ENCODE peak calls at places on chromosomes 5 and 9, in seven cellular contexts. T is spleen, P is ovary, Q is Peyer's patch, L is adrenal gland, K is IMR-90, Y is GM12878. W is an unnamed sample. For H3K9me3, the result is how much of the 10 kb centered on the place peaks cover.

GRCh38 chr9:73213300-73213699 is 61.6 kb downstream of the ANXA1 start:
- DNase-seq in T (no peak), P (no peak), Q (no peak), L (no peak), K (no peak), Y (no peak), W (no peak)

GRCh38 chr5:6302099-6302498 is 76.2 kb downstream of the MED10 start:
- DNase-seq in T (no peak), P (no peak), Q (no peak), L (no peak), K (no peak), Y (no peak), W (no peak)

GRCh38 chr9:91948423-91949292 is 1.4 kb downstream of the ROR2 start:
- DNase-seq in T (no peak), P (peak), Q (peak), L (peak), K (peak), Y (no peak), W (peak)

GRCh38 chr5:39274388-39275085 is 55.2 kb upstream of the FYB1 start:
- DNase-seq in T (no peak), P (no peak), Q (no peak), L (no peak), K (no peak), Y (peak), W (no peak)

GRCh38 chr5:432928-433791 is 9.8 kb upstream of the EXOC3 start:
- DNase-seq in T (no peak), P (peak), Q (peak), L (peak), K (no peak), Y (no peak), W (no peak)

GRCh38 chr9:96245399-96245798 is 56.6 kb downstream of the HSD17B3 start:
- DNase-seq in T (no peak), P (no peak), Q (no peak), L (no peak), K (no peak), Y (no peak), W (no peak)

GRCh38 chr5:96788112-96788749 is 19.5 kb downstream of the ERAP1 start:
- DNase-seq in T (no peak), P (no peak), Q (no peak), L (no peak), K (peak), Y (no peak), W (no peak)

GRCh38 chr5:140671472-140672210 is 1.7 kb downstream of the DND1 start:
- DNase-seq in T (no peak), P (no peak), Q (no peak), L (no peak), K (no peak), Y (no peak), W (no peak)

GRCh38 chr9:121372563-121373400 is 2.7 kb upstream of the STOM start:
- DNase-seq in T (no peak), P (no peak), Q (no peak), L (no peak), K (peak), Y (no peak), W (no peak)
- TF ChIP-seq POLR2A in T (no peak), P (no peak), Q (no peak), L (no peak), K (no peak), Y (no peak), W (no peak)

DNA sequence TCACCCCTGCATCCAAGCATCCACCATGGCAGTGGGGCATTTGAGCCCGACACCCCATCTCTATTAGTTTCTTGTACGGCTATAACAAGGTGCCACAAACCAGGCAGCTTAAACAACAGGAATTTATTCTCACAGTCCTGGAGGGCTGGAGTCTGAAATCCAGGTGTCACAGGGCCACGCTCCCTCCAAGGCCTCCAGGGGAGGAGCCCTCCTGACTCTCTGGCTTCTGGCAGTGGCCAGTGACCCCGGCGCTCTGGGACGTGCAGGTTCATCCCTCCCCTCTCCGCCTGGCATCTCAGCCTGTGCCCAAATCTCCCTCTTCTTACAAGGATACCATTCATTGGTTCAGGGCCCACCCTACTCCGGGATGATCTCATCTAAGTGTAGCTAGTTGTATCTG is 394.5 kb upstream of the IRX1 start:
- DNase-seq in T (no peak), P (no peak), Q (no peak), L (no peak), K (no peak), Y (no peak), W (no peak)
- H3K9me3 ChIP-seq in T (under half), P (under half), Q (under half), L (under half), K (under half), Y (under half), W (under half)

DNA sequence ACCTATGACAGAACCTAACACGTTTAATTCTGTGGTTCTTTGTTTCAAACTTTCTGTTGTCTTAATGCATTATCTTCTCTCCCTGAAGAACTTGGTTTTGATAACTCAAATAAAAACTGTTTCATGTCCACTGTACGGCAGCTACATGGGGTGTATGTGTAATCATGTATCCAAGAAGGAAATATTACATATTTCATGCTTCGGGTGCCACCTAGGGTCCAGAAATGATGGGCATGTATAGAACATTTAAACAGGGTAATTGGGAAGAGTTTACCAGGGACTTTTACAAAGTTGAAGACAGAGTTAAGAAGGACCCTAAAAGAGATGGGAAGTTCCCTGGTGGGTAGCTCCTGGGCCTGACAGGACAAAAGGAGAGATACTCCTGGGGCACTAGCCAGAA is 291.3 kb downstream of the FBXL7 start:
- DNase-seq in T (no peak), P (no peak), Q (no peak), L (no peak), K (no peak), Y (no peak), W (no peak)
- TF ChIP-seq CTCF in T (no peak), P (no peak), Q (no peak), L (no peak), K (no peak), Y (no peak), W (no peak)

GRCh38 chr5:38259062-38259857 is 901 bp downstream of the EGFLAM start:
- DNase-seq in T (no peak), P (no peak), Q (no peak), L (no peak), K (no peak), Y (no peak), W (no peak)
- TF ChIP-seq POLR2A in T (no peak), P (no peak), Q (no peak), L (no peak), K (no peak), Y (no peak), W (no peak)

GRCh38 chr5:16017720-16018119 is 161.9 kb downstream of the MARCHF11 start:
- DNase-seq in T (no peak), P (no peak), Q (no peak), L (no peak), K (no peak), Y (no peak), W (no peak)

GRCh38 chr5:16007750-16008415 is 171.7 kb downstream of the MARCHF11 start:
- DNase-seq in T (no peak), P (no peak), Q (no peak), L (no peak), K (no peak), Y (no peak), W (no peak)

GRCh38 chr5:16018970-16019369 is 160.6 kb downstream of the MARCHF11 start:
- DNase-seq in T (no peak), P (no peak), Q (no peak), L (no peak), K (no peak), Y (no peak), W (no peak)

DNA sequence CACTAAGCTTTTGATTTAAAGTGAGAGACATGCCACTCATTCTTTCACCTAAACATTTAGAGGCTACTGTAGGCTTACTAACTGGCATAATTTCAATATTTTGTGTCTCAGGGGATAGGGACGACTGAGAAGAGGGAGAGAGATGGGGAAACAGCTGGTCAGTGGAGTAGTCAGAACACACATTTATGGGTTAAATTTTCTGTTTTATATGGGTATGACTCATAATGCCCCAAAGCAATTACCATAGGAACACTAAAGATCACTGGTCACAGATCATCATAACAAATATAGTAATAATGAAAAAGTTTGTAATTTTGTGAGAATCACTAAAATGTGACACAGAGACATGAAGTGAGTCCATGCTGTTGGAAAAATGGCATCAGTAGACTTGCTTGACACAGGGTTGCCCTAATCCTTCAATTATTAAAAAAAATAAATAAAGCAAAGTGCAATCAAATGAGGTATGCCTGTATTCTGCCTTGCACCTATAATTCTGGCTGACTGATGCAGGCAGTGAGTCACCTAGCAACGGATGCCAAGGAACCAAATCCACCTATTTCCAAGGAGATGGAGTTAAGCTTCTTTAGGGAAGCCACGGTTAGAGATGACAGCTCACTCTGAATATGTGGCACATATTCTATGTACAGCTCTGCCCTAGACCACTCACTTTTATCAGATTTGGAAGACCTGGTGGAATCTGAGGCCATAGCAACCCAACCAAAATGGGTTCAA is 166.1 kb downstream of the MARCHF11 start:
- DNase-seq in T (no peak), P (no peak), Q (no peak), L (no peak), K (no peak), Y (no peak), W (no peak)
- H3K9me3 ChIP-seq in T (under half), P (under half), Q (under half), L (under half), K (under half), Y (under half), W (under half)

GRCh38 chr5:157029457-157029856 is 29.5 kb downstream of the HAVCR1 start:
- DNase-seq in T (no peak), P (no peak), Q (no peak), L (no peak), K (no peak), Y (no peak), W (no peak)

GRCh38 chr5:157030692-157031091 is 28.2 kb downstream of the HAVCR1 start:
- DNase-seq in T (no peak), P (no peak), Q (no peak), L (no peak), K (no peak), Y (no peak), W (no peak)

GRCh38 chr5:157025093-157025698 is 33.7 kb downstream of the HAVCR1 start:
- DNase-seq in T (no peak), P (no peak), Q (no peak), L (no peak), K (no peak), Y (peak), W (peak)

GRCh38 chr5:157024213-157024959 is 34.5 kb downstream of the HAVCR1 start:
- DNase-seq in T (no peak), P (no peak), Q (no peak), L (no peak), K (no peak), Y (no peak), W (no peak)

DNA sequence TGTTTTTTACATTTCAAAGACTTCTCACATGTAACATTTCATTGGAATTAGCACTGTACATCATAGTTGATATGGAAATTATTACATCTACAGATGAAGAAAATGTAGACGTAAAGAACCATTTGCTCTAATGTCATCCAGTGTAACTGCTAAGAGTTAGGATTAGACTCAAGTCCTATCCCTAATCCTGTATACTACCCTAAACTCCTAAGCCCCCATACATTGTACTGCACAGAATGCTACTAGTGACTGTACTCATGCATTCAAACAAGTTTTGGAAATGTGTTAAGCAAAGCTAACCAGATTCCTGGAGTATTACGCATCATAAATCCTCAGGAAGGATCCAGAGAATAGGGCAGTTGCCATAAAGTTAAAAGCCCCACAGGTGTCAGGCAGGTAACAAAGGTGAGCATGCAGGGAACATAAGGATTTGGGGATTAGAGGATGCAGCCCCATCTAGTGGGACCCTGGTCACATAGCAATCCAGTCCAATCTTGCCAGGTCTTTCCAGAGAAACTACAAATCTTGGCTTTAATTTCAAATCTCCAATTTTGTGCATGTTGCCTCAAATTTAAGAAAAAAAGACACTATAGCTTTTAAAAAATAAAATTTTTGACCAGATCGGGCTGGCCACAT is 32.0 kb downstream of the HAVCR1 start:
- DNase-seq in T (no peak), P (no peak), Q (no peak), L (no peak), K (no peak), Y (no peak), W (peak)
- TF ChIP-seq CTCF in T (no peak), P (no peak), Q (peak), L (peak), K (no peak), Y (peak), W (peak)

GRCh38 chr9:113246928-113247327 is 25.6 kb downstream of the SLC31A1 start:
- DNase-seq in T (no peak), P (no peak), Q (no peak), L (no peak), K (no peak), Y (no peak), W (no peak)
- TF ChIP-seq POLR2A in T (no peak), P (no peak), Q (no peak), L (no peak), K (no peak), Y (no peak), W (no peak)

W was measured in thyroid gland.